ENCODE peak calls at places on chromosomes 5 and 9, in ten cellular contexts. P, R, G, K, E, F, H, M, S and D are unnamed samples.

GRCh38 chr5:15933481-15934207 is 245.9 kb downstream of the MARCHF11 start:
- DNase-seq in G (no peak), K (peak; percentile 31), R (no peak), F (no peak), P (no peak), H (no peak), E (no peak), M (no peak), S (no peak), D (no peak)

GRCh38 chr9:31542384-31543055 is 841.9 kb upstream of the ACO1 start:
- DNase-seq in G (peak; percentile 0), P (peak; percentile 15), R (peak; percentile 20), K (peak; percentile 8), E (peak; percentile 11), H (no peak), F (peak; percentile 8), M (peak; percentile 14), S (peak; percentile 76), D (no peak)

GRCh38 chr9:4297795-4298254 is 2.0 kb downstream of the GLIS3 start:
- DNase-seq in H (no peak), R (peak; percentile 68), E (peak; percentile 33), S (peak; percentile 78), F (peak; percentile 49), P (peak; percentile 60), M (peak; percentile 50), G (peak; percentile 32), K (peak; percentile 73), D (no peak)

GRCh38 chr5:1507457-1507856 is 16.3 kb downstream of the LPCAT1 start:
- DNase-seq in R (peak; percentile 25), H (no peak), K (no peak), F (no peak), E (no peak), G (no peak), M (no peak), S (no peak), P (no peak), D (no peak)

GRCh38 chr5:108079754-108080153 is 302.1 kb downstream of the FBXL17 start:
- DNase-seq in P (no peak), G (no peak), S (peak; percentile 22), F (no peak), R (no peak), E (no peak), M (no peak), K (no peak), H (no peak), D (no peak)

GRCh38 chr5:43215073-43215631 is 23.1 kb downstream of the NIM1K start:
- DNase-seq in R (no peak), M (no peak), K (peak; percentile 16), G (no peak), F (no peak), E (no peak), H (no peak), S (peak; percentile 46), P (no peak), D (no peak)

GRCh38 chr9:130143279-130143893 is 28.8 kb upstream of the NCS1 start:
- DNase-seq in H (no peak), E (no peak), R (no peak), G (no peak), P (no peak), S (peak; percentile 48), K (no peak), M (no peak), F (no peak), D (no peak)

GRCh38 chr9:136225748-136226679 is 19.6 kb downstream of the QSOX2 start:
- DNase-seq in G (peak; percentile 46), K (peak; percentile 81), F (peak; percentile 15), R (no peak), H (no peak), S (peak; percentile 65), E (peak; percentile 55), M (peak; percentile 37), P (peak; percentile 55), D (peak; percentile 75)

GRCh38 chr5:61467766-61468482 is 135.9 kb downstream of the ZSWIM6 start:
- DNase-seq in R (no peak), H (no peak), K (no peak), S (peak; percentile 13), F (no peak), G (peak; percentile 61), E (no peak), M (no peak), P (peak; percentile 79), D (no peak)

GRCh38 chr5:9245071-9245470 is 300.8 kb downstream of the SEMA5A start:
- DNase-seq in S (no peak), P (no peak), F (no peak), G (no peak), R (no peak), M (no peak), H (no peak), K (no peak), E (no peak), D (no peak)

GRCh38 chr9:87556039-87556438 is 58.4 kb downstream of the DAPK1 start:
- DNase-seq in H (no peak), K (no peak), F (peak; percentile 24), P (no peak), M (no peak), R (no peak), E (no peak), G (no peak), S (no peak), D (no peak)

GRCh38 chr9:121508415-121508814 is 8.8 kb upstream of the GGTA1 start:
- DNase-seq in K (no peak), E (no peak), R (no peak), G (no peak), S (no peak), F (peak; percentile 3), M (no peak), P (no peak), H (no peak), D (no peak)

GRCh38 chr5:90602681-90603080 is 44.1 kb downstream of the ADGRV1 start:
- DNase-seq in R (no peak), P (no peak), M (no peak), F (no peak), K (no peak), H (no peak), S (no peak), E (no peak), G (no peak), D (no peak)